ENCODE peak calls at places on chromosome 16, in nine cellular contexts. U is heart left ventricle, X is mucosa of descending colon, J is esophagus squamous epithelium, T is cardiac muscle cell, P is NCI-H1417 treated with DMSO at 0.1 percent for 48 hours, V is cardiac fibroblast, Q is Ammon's horn, R is T-helper 1 cell. B is an unnamed sample.

GRCh38 chr16:90047714-90048346 is 28.6 kb upstream of the DBNDD1 start:
- DNase-seq in U (no peak), X (no peak), J (no peak), T (no peak), P (no peak), V (no peak), Q (no peak), R (no peak), B (no peak)

GRCh38 chr16:66049865-66050264 is 316.6 kb upstream of the CDH5 start:
- DNase-seq in U (no peak), X (no peak), J (no peak), T (no peak), P (no peak), V (no peak), Q (no peak), R (no peak), B (no peak)

GRCh38 chr16:20409398-20410152 is at the start of gene ACSM5:
- DNase-seq in U (peak; percentile 88), X (no peak), J (no peak), T (peak; percentile 15), P (no peak), V (no peak), Q (peak; percentile 79), R (no peak), B (no peak)

GRCh38 chr16:87210949-87211348 is 106.2 kb downstream of the C16orf95 start:
- DNase-seq in U (no peak), X (no peak), J (no peak), T (no peak), P (no peak), V (peak; percentile 80), Q (no peak), R (no peak), B (no peak)

GRCh38 chr16:87406495-87407088 is 14.5 kb downstream of the MAP1LC3B start:
- DNase-seq in U (no peak), X (no peak), J (no peak), T (no peak), P (no peak), V (no peak), Q (no peak), R (no peak), B (no peak)

GRCh38 chr16:82504811-82505210 is 122.0 kb upstream of the CDH13 start:
- DNase-seq in U (no peak), X (no peak), J (no peak), T (peak; percentile 4), P (no peak), V (no peak), Q (no peak), R (no peak), B (no peak)

GRCh38 chr16:85545227-85545818 is 67.8 kb upstream of the GSE1 start:
- DNase-seq in U (no peak), X (no peak), J (no peak), T (no peak), P (no peak), V (no peak), Q (no peak), R (no peak), B (no peak)

GRCh38 chr16:68257906-68258800 is 6.2 kb upstream of the SLC7A6 start:
- DNase-seq in U (no peak), X (peak; percentile 71), J (no peak), T (no peak), P (no peak), V (peak; percentile 18), Q (no peak), R (no peak), B (no peak)

GRCh38 chr16:80387308-80387921 is 153.4 kb upstream of the DYNLRB2 start:
- DNase-seq in U (no peak), X (no peak), J (no peak), T (no peak), P (no peak), V (no peak), Q (no peak), R (no peak), B (no peak)

GRCh38 chr16:50719401-50720337 is 22.2 kb upstream of the CYLD start:
- DNase-seq in U (no peak), X (peak; percentile 72), J (no peak), T (no peak), P (no peak), V (no peak), Q (no peak), R (no peak), B (no peak)

GRCh38 chr16:14418795-14419225 is 211.2 kb downstream of the PARN start:
- DNase-seq in U (peak; percentile 43), X (no peak), J (no peak), T (no peak), P (no peak), V (no peak), Q (no peak), R (no peak), B (no peak)

GRCh38 chr16:47045023-47045422 is 71.5 kb upstream of the DNAJA2 start:
- DNase-seq in U (no peak), X (no peak), J (no peak), T (no peak), P (no peak), V (peak; percentile 14), Q (peak; percentile 54), R (no peak), B (no peak)

GRCh38 chr16:20884240-20884556 is 16.0 kb downstream of the DCUN1D3 start:
- DNase-seq in U (no peak), X (no peak), J (no peak), T (no peak), P (no peak), V (peak; percentile 77), Q (no peak), R (peak; percentile 18), B (no peak)